ENCODE peak calls at places on chromosome 16, in seven cellular contexts. Q is K562, P is esophagus muscularis mucosa, Z is GM12878, C is tibial nerve, F is uterus, V is testis. R is an unnamed sample.

GRCh38 chr16:57621521-57622268 is 6.7 kb upstream of the ADGRG1 start:
- DNase-seq in Q (no peak), P (no peak), Z (no peak), C (no peak), F (peak), V (no peak), R (peak)

GRCh38 chr16:23518435-23518891 is 8.2 kb upstream of the GGA2 start:
- DNase-seq in Q (no peak), P (no peak), Z (no peak), C (no peak), F (no peak), V (no peak), R (no peak)

GRCh38 chr16:77499373-77500285 is 64.8 kb upstream of the ADAMTS18 start:
- DNase-seq in Q (no peak), P (no peak), Z (no peak), C (peak), F (peak), V (peak), R (peak)

GRCh38 chr16:56424791-56425438 is 430 bp downstream of the AMFR start:
- DNase-seq in Q (peak), P (no peak), Z (no peak), C (peak), F (peak), V (peak), R (peak)

GRCh38 chr16:84928679-84929420 is 82.5 kb downstream of the ZDHHC7 start:
- DNase-seq in Q (peak), P (no peak), Z (no peak), C (peak), F (peak), V (peak), R (peak)

GRCh38 chr16:59324462-59324861 is 590.3 kb upstream of the GOT2 start:
- DNase-seq in Q (no peak), P (no peak), Z (no peak), C (no peak), F (no peak), V (no peak), R (no peak)

GRCh38 chr16:13337482-13337881 is 436.1 kb downstream of the SHISA9 start:
- DNase-seq in Q (no peak), P (no peak), Z (no peak), C (no peak), F (no peak), V (no peak), R (no peak)

GRCh38 chr16:12340151-12340733 is 363.7 kb downstream of the SNX29 start:
- DNase-seq in Q (peak), P (no peak), Z (no peak), C (peak), F (no peak), V (peak), R (peak)

GRCh38 chr16:4697867-4698291 is 4.5 kb downstream of the NUDT16L1 start:
- DNase-seq in Q (no peak), P (no peak), Z (no peak), C (no peak), F (no peak), V (no peak), R (no peak)

GRCh38 chr16:81148277-81148676 is 52.1 kb upstream of the GCSH start:
- DNase-seq in Q (no peak), P (no peak), Z (no peak), C (no peak), F (no peak), V (no peak), R (no peak)

GRCh38 chr16:81151648-81152047 is 55.5 kb upstream of the GCSH start:
- DNase-seq in Q (no peak), P (no peak), Z (no peak), C (no peak), F (no peak), V (no peak), R (no peak)

GRCh38 chr16:81143921-81144471 is 47.8 kb upstream of the GCSH start:
- DNase-seq in Q (no peak), P (no peak), Z (no peak), C (no peak), F (no peak), V (no peak), R (no peak)

GRCh38 chr16:81149614-81150013 is 53.4 kb upstream of the GCSH start:
- DNase-seq in Q (no peak), P (no peak), Z (no peak), C (no peak), F (no peak), V (no peak), R (no peak)
- TF ChIP-seq POLR2A in Q (no peak), P (no peak), Z (no peak), C (no peak), F (no peak), V (no peak), R (no peak)

GRCh38 chr16:2767140-2767731 is 9.8 kb downstream of the ELOB start:
- DNase-seq in Q (no peak), P (no peak), Z (no peak), C (no peak), F (no peak), V (peak), R (no peak)

GRCh38 chr16:2766430-2767139 is 10.5 kb downstream of the ELOB start:
- DNase-seq in Q (no peak), P (no peak), Z (no peak), C (no peak), F (no peak), V (no peak), R (no peak)

GRCh38 chr16:2764718-2765117 is 12.3 kb downstream of the SRRM2 start:
- DNase-seq in Q (no peak), P (no peak), Z (no peak), C (no peak), F (no peak), V (no peak), R (no peak)

GRCh38 chr16:2767891-2768290 is 9.2 kb downstream of the ELOB start:
- DNase-seq in Q (no peak), P (no peak), Z (no peak), C (no peak), F (no peak), V (no peak), R (peak)

GRCh38 chr16:2765462-2766404 is 11.3 kb downstream of the ELOB start:
- DNase-seq in Q (no peak), P (no peak), Z (no peak), C (no peak), F (no peak), V (no peak), R (no peak)
- TF ChIP-seq POLR2A in Q (peak), P (no peak), Z (peak), C (no peak), F (no peak), V (no peak), R (no peak)

DNA sequence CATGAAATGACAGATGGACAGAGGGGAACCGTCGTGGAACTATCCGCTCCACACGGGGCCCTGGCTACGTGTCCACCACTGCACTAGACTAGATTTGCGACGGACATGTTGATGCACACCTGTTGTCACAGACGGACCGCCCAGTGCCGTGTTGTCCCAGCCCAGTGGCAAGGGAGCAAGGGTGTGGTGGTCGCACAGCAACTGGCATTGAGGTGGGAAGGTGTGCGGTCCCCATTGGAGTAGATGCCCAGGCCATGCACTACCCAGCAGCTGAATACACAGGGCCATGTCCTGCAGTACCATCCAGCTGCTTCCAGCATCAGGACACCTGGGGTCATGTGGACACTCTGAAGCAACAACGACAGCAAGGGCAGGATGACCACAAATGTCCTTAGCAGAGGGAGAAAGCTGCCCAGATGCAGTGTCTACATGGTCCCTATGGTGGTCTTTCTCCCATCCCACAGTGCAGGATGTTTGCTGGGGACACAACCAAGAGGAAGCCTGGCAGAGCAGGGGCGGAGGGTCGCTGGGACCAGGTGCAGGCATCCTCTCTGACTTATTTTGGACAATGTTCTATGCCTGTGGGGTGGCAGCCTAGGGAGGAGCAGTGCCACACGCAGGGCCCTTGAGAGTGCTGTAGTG is 8.8 kb downstream of the FOXF1 start:
- DNase-seq in Q (no peak), P (no peak), Z (no peak), C (no peak), F (no peak), V (no peak), R (no peak)
- TF ChIP-seq POLR2A in Q (no peak), P (no peak), Z (no peak), C (no peak), F (no peak), V (no peak), R (no peak)

GRCh38 chr16:67268136-67268579 is 11.2 kb upstream of the PLEKHG4 start:
- DNase-seq in Q (peak), P (no peak), Z (no peak), C (no peak), F (no peak), V (no peak), R (peak)
- TF ChIP-seq POLR2A in Q (no peak), P (no peak), Z (no peak), C (no peak), F (no peak), V (no peak), R (no peak)

DNA sequence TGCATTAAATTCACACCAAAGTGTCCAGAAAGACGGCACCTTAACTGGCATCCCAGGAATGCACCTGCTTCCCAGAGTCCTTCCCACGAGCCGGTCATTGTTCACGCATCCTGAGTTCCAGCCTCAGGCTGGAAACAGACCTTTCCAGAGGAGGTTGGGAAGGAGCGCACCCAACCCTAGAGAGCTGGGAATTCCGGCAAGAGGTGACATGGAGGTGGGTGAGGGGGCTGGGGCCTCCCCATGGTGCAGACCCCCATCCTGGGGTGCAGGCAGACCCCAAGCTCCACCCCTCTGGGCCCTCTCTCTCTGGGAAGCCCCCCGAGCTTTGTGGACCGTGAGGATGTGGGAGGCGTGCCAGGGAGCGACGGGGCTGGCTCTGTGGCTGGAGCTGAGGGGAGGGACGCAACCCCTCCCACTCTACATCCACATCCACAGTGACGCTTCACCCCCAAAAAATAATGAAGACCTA is 15.8 kb downstream of the CHMP1A start:
- DNase-seq in Q (no peak), P (no peak), Z (no peak), C (no peak), F (no peak), V (no peak), R (no peak)
- TF ChIP-seq POLR2A in Q (no peak), P (no peak), Z (no peak), C (no peak), F (no peak), V (no peak), R (no peak)